ENCODE peak calls at places on chromosomes 16 and 17, in ten cellular contexts. One of them, this sample, is unnamed.

GRCh38 chr16:19348578-19349315 is 63.2 kb downstream of the CLEC19A start:
- DNase-seq in tibial artery: no peak
- DNase-seq in heart right ventricle: no peak
- DNase-seq in bronchial epithelial cell: no peak
- DNase-seq in mucosa of descending colon: no peak
- DNase-seq in colonic mucosa: no peak
- DNase-seq in lower leg skin: no peak
- DNase-seq in AG10803: no peak
- DNase-seq in Caco-2: no peak
- DNase-seq in epithelial cell of esophagus: no peak
- DNase-seq in this sample: no peak

GRCh38 chr17:77741109-77741508 is 217.4 kb upstream of the TNRC6C start:
- DNase-seq in tibial artery: no peak
- DNase-seq in epithelial cell of esophagus: no peak
- DNase-seq in heart right ventricle: no peak
- DNase-seq in mucosa of descending colon: peak
- DNase-seq in colonic mucosa: peak
- DNase-seq in AG10803: no peak
- DNase-seq in bronchial epithelial cell: no peak
- DNase-seq in lower leg skin: no peak
- DNase-seq in Caco-2: no peak
- DNase-seq in this sample: no peak

GRCh38 chr16:5016967-5017677 is 16.6 kb downstream of the NAGPA start:
- DNase-seq in AG10803: no peak
- DNase-seq in Caco-2: no peak
- DNase-seq in heart right ventricle: no peak
- DNase-seq in epithelial cell of esophagus: no peak
- DNase-seq in colonic mucosa: no peak
- DNase-seq in tibial artery: no peak
- DNase-seq in lower leg skin: no peak
- DNase-seq in mucosa of descending colon: no peak
- DNase-seq in bronchial epithelial cell: no peak
- DNase-seq in this sample: no peak

GRCh38 chr17:40104570-40105471 is 4.4 kb upstream of the NR1D1 start:
- DNase-seq in colonic mucosa: no peak
- DNase-seq in bronchial epithelial cell: peak
- DNase-seq in lower leg skin: peak
- DNase-seq in AG10803: no peak
- DNase-seq in heart right ventricle: no peak
- DNase-seq in epithelial cell of esophagus: peak
- DNase-seq in mucosa of descending colon: no peak
- DNase-seq in Caco-2: no peak
- DNase-seq in tibial artery: no peak
- DNase-seq in this sample: no peak

GRCh38 chr17:43393944-43394482 is 4.8 kb upstream of the ARL4D start:
- DNase-seq in tibial artery: peak
- DNase-seq in lower leg skin: peak
- DNase-seq in colonic mucosa: peak
- DNase-seq in mucosa of descending colon: peak
- DNase-seq in AG10803: peak
- DNase-seq in Caco-2: peak
- DNase-seq in heart right ventricle: peak
- DNase-seq in epithelial cell of esophagus: peak
- DNase-seq in bronchial epithelial cell: peak
- DNase-seq in this sample: peak

GRCh38 chr17:74742153-74742515 is 5.1 kb downstream of the RAB37 start:
- DNase-seq in mucosa of descending colon: peak
- DNase-seq in epithelial cell of esophagus: no peak
- DNase-seq in tibial artery: no peak
- DNase-seq in heart right ventricle: no peak
- DNase-seq in lower leg skin: no peak
- DNase-seq in AG10803: no peak
- DNase-seq in colonic mucosa: no peak
- DNase-seq in bronchial epithelial cell: no peak
- DNase-seq in Caco-2: no peak
- DNase-seq in this sample: no peak

GRCh38 chr16:86987746-86988670 is 329.2 kb downstream of the C16orf95 start:
- DNase-seq in epithelial cell of esophagus: no peak
- DNase-seq in heart right ventricle: no peak
- DNase-seq in lower leg skin: no peak
- DNase-seq in bronchial epithelial cell: no peak
- DNase-seq in AG10803: no peak
- DNase-seq in Caco-2: no peak
- DNase-seq in mucosa of descending colon: no peak
- DNase-seq in colonic mucosa: no peak
- DNase-seq in tibial artery: no peak
- DNase-seq in this sample: no peak

GRCh38 chr17:34434065-34434464 is 71.0 kb upstream of the CCL1 start:
- DNase-seq in heart right ventricle: no peak
- DNase-seq in epithelial cell of esophagus: no peak
- DNase-seq in colonic mucosa: no peak
- DNase-seq in lower leg skin: no peak
- DNase-seq in Caco-2: no peak
- DNase-seq in mucosa of descending colon: no peak
- DNase-seq in bronchial epithelial cell: peak
- DNase-seq in AG10803: no peak
- DNase-seq in tibial artery: no peak
- DNase-seq in this sample: no peak

GRCh38 chr16:83689385-83689831 is 118.4 kb upstream of the HSBP1 start:
- DNase-seq in bronchial epithelial cell: peak
- DNase-seq in mucosa of descending colon: no peak
- DNase-seq in AG10803: peak
- DNase-seq in epithelial cell of esophagus: peak
- DNase-seq in colonic mucosa: no peak
- DNase-seq in Caco-2: no peak
- DNase-seq in heart right ventricle: peak
- DNase-seq in lower leg skin: peak
- DNase-seq in tibial artery: peak
- DNase-seq in this sample: no peak

GRCh38 chr16:1308036-1308976 is 1.1 kb upstream of the UBE2I start:
- DNase-seq in lower leg skin: no peak
- DNase-seq in AG10803: peak
- DNase-seq in epithelial cell of esophagus: peak
- DNase-seq in colonic mucosa: no peak
- DNase-seq in Caco-2: no peak
- DNase-seq in tibial artery: no peak
- DNase-seq in bronchial epithelial cell: peak
- DNase-seq in heart right ventricle: no peak
- DNase-seq in mucosa of descending colon: no peak
- DNase-seq in this sample: no peak

GRCh38 chr16:2095315-2095853 is 40.3 kb downstream of the PKD1 start:
- DNase-seq in tibial artery: no peak
- DNase-seq in bronchial epithelial cell: peak
- DNase-seq in AG10803: no peak
- DNase-seq in colonic mucosa: no peak
- DNase-seq in heart right ventricle: no peak
- DNase-seq in mucosa of descending colon: no peak
- DNase-seq in epithelial cell of esophagus: peak
- DNase-seq in lower leg skin: no peak
- DNase-seq in Caco-2: no peak
- DNase-seq in this sample: no peak

GRCh38 chr17:11296994-11297393 is 56.0 kb downstream of the SHISA6 start:
- DNase-seq in lower leg skin: no peak
- DNase-seq in AG10803: no peak
- DNase-seq in heart right ventricle: no peak
- DNase-seq in bronchial epithelial cell: peak
- DNase-seq in tibial artery: no peak
- DNase-seq in colonic mucosa: no peak
- DNase-seq in epithelial cell of esophagus: no peak
- DNase-seq in Caco-2: no peak
- DNase-seq in mucosa of descending colon: no peak
- DNase-seq in this sample: no peak
- TF ChIP-seq CTCF in lower leg skin: no peak
- TF ChIP-seq CTCF in AG10803: no peak
- TF ChIP-seq CTCF in heart right ventricle: no peak
- TF ChIP-seq CTCF in bronchial epithelial cell: no peak
- TF ChIP-seq CTCF in tibial artery: no peak
- TF ChIP-seq CTCF in colonic mucosa: peak
- TF ChIP-seq CTCF in epithelial cell of esophagus: no peak
- TF ChIP-seq CTCF in Caco-2: no peak
- TF ChIP-seq CTCF in mucosa of descending colon: no peak
- TF ChIP-seq CTCF in this sample: no peak

GRCh38 chr16:29862383-29862883 is 593 bp downstream of the CDIPT start:
- DNase-seq in AG10803: no peak
- DNase-seq in heart right ventricle: no peak
- DNase-seq in colonic mucosa: peak
- DNase-seq in Caco-2: peak
- DNase-seq in mucosa of descending colon: no peak
- DNase-seq in lower leg skin: no peak
- DNase-seq in epithelial cell of esophagus: peak
- DNase-seq in tibial artery: no peak
- DNase-seq in bronchial epithelial cell: no peak
- DNase-seq in this sample: no peak
- TF ChIP-seq CTCF in AG10803: peak
- TF ChIP-seq CTCF in heart right ventricle: no peak
- TF ChIP-seq CTCF in colonic mucosa: no peak
- TF ChIP-seq CTCF in Caco-2: no peak
- TF ChIP-seq CTCF in mucosa of descending colon: no peak
- TF ChIP-seq CTCF in lower leg skin: no peak
- TF ChIP-seq CTCF in epithelial cell of esophagus: no peak
- TF ChIP-seq CTCF in tibial artery: no peak
- TF ChIP-seq CTCF in bronchial epithelial cell: peak
- TF ChIP-seq CTCF in this sample: no peak

GRCh38 chr17:36650096-36650764 is 48.8 kb downstream of the MRM1 start:
- DNase-seq in colonic mucosa: no peak
- DNase-seq in AG10803: no peak
- DNase-seq in Caco-2: no peak
- DNase-seq in heart right ventricle: no peak
- DNase-seq in epithelial cell of esophagus: no peak
- DNase-seq in tibial artery: no peak
- DNase-seq in lower leg skin: no peak
- DNase-seq in mucosa of descending colon: no peak
- DNase-seq in bronchial epithelial cell: no peak
- DNase-seq in this sample: no peak

GRCh38 chr17:36652716-36653115 is 51.3 kb downstream of the MRM1 start:
- DNase-seq in heart right ventricle: no peak
- DNase-seq in Caco-2: no peak
- DNase-seq in mucosa of descending colon: peak
- DNase-seq in tibial artery: no peak
- DNase-seq in bronchial epithelial cell: peak
- DNase-seq in lower leg skin: no peak
- DNase-seq in colonic mucosa: peak
- DNase-seq in epithelial cell of esophagus: peak
- DNase-seq in AG10803: no peak
- DNase-seq in this sample: no peak

GRCh38 chr17:36643086-36643685 is 41.8 kb downstream of the MRM1 start:
- DNase-seq in mucosa of descending colon: no peak
- DNase-seq in lower leg skin: no peak
- DNase-seq in colonic mucosa: no peak
- DNase-seq in tibial artery: no peak
- DNase-seq in Caco-2: no peak
- DNase-seq in bronchial epithelial cell: no peak
- DNase-seq in AG10803: no peak
- DNase-seq in heart right ventricle: no peak
- DNase-seq in epithelial cell of esophagus: no peak
- DNase-seq in this sample: no peak

GRCh38 chr17:36645358-36645757 is 44.0 kb downstream of the MRM1 start:
- DNase-seq in colonic mucosa: no peak
- DNase-seq in lower leg skin: no peak
- DNase-seq in bronchial epithelial cell: no peak
- DNase-seq in heart right ventricle: no peak
- DNase-seq in epithelial cell of esophagus: no peak
- DNase-seq in tibial artery: no peak
- DNase-seq in Caco-2: no peak
- DNase-seq in AG10803: no peak
- DNase-seq in mucosa of descending colon: no peak
- DNase-seq in this sample: no peak

DNA sequence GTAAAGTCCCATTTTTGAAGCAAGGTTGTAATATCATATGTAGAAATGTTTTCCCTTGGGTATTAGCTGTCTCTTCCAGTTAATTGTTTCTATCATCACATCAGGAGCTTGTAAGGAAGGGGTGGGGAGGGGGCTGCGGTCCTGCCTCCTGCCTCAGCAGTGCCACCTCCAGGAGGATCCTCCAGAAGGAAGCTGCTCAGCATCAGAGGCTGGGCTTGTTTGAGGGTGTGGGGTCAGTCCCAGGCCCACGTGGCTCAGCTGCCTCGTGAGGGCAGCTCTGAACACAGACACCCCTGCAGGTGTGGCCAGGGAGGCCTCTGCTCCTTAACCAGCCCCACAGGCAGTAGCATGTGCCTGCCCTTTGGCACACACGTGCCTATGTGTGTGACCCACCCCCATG is 46.2 kb downstream of the MRM1 start:
- DNase-seq in mucosa of descending colon: no peak
- DNase-seq in bronchial epithelial cell: no peak
- DNase-seq in lower leg skin: no peak
- DNase-seq in tibial artery: no peak
- DNase-seq in epithelial cell of esophagus: no peak
- DNase-seq in Caco-2: peak
- DNase-seq in AG10803: no peak
- DNase-seq in colonic mucosa: no peak
- DNase-seq in heart right ventricle: no peak
- DNase-seq in this sample: no peak
- TF ChIP-seq CTCF in mucosa of descending colon: no peak
- TF ChIP-seq CTCF in bronchial epithelial cell: no peak
- TF ChIP-seq CTCF in lower leg skin: no peak
- TF ChIP-seq CTCF in tibial artery: no peak
- TF ChIP-seq CTCF in epithelial cell of esophagus: no peak
- TF ChIP-seq CTCF in Caco-2: no peak
- TF ChIP-seq CTCF in AG10803: no peak
- TF ChIP-seq CTCF in colonic mucosa: no peak
- TF ChIP-seq CTCF in heart right ventricle: no peak
- TF ChIP-seq CTCF in this sample: no peak

GRCh38 chr17:28881533-28882056 is 15.9 kb downstream of the FLOT2 start:
- DNase-seq in lower leg skin: no peak
- DNase-seq in mucosa of descending colon: no peak
- DNase-seq in tibial artery: no peak
- DNase-seq in epithelial cell of esophagus: no peak
- DNase-seq in bronchial epithelial cell: no peak
- DNase-seq in colonic mucosa: no peak
- DNase-seq in AG10803: no peak
- DNase-seq in Caco-2: no peak
- DNase-seq in heart right ventricle: no peak
- DNase-seq in this sample: no peak

GRCh38 chr17:28880572-28880945 is 17.0 kb downstream of the FLOT2 start:
- DNase-seq in lower leg skin: no peak
- DNase-seq in tibial artery: no peak
- DNase-seq in colonic mucosa: no peak
- DNase-seq in bronchial epithelial cell: peak
- DNase-seq in epithelial cell of esophagus: peak
- DNase-seq in AG10803: no peak
- DNase-seq in mucosa of descending colon: no peak
- DNase-seq in Caco-2: no peak
- DNase-seq in heart right ventricle: no peak
- DNase-seq in this sample: no peak

GRCh38 chr17:28879886-28880571 is 17.5 kb downstream of the FLOT2 start:
- DNase-seq in colonic mucosa: no peak
- DNase-seq in AG10803: no peak
- DNase-seq in Caco-2: no peak
- DNase-seq in heart right ventricle: no peak
- DNase-seq in bronchial epithelial cell: no peak
- DNase-seq in epithelial cell of esophagus: no peak
- DNase-seq in mucosa of descending colon: no peak
- DNase-seq in lower leg skin: no peak
- DNase-seq in tibial artery: no peak
- DNase-seq in this sample: no peak

GRCh38 chr17:28878158-28878910 is 19.2 kb downstream of the FLOT2 start:
- DNase-seq in lower leg skin: no peak
- DNase-seq in heart right ventricle: no peak
- DNase-seq in bronchial epithelial cell: peak
- DNase-seq in AG10803: no peak
- DNase-seq in colonic mucosa: no peak
- DNase-seq in epithelial cell of esophagus: peak
- DNase-seq in Caco-2: no peak
- DNase-seq in mucosa of descending colon: no peak
- DNase-seq in tibial artery: no peak
- DNase-seq in this sample: no peak

GRCh38 chr17:28878981-28879380 is 18.6 kb downstream of the FLOT2 start:
- DNase-seq in bronchial epithelial cell: peak
- DNase-seq in lower leg skin: no peak
- DNase-seq in mucosa of descending colon: no peak
- DNase-seq in colonic mucosa: peak
- DNase-seq in heart right ventricle: no peak
- DNase-seq in epithelial cell of esophagus: peak
- DNase-seq in Caco-2: peak
- DNase-seq in AG10803: peak
- DNase-seq in tibial artery: no peak
- DNase-seq in this sample: no peak
- TF ChIP-seq CTCF in bronchial epithelial cell: peak
- TF ChIP-seq CTCF in lower leg skin: no peak
- TF ChIP-seq CTCF in mucosa of descending colon: no peak
- TF ChIP-seq CTCF in colonic mucosa: peak
- TF ChIP-seq CTCF in heart right ventricle: no peak
- TF ChIP-seq CTCF in epithelial cell of esophagus: peak
- TF ChIP-seq CTCF in Caco-2: peak
- TF ChIP-seq CTCF in AG10803: peak
- TF ChIP-seq CTCF in tibial artery: no peak
- TF ChIP-seq CTCF in this sample: no peak